ENCODE peak calls at places on chromosomes 7 and 10, in seven cellular contexts. One of them, this sample, is unnamed.

GRCh38 chr10:118118751-118119150 is 72.0 kb upstream of the RAB11FIP2 start:
- DNase-seq in psoas muscle: no peak
- DNase-seq in fibroblast of the conjunctiva: no peak
- DNase-seq in neural progenitor cell: no peak
- DNase-seq in astrocyte of the spinal cord: no peak
- DNase-seq in PC-9: no peak
- DNase-seq in sciatic nerve: no peak
- DNase-seq in this sample: no peak

GRCh38 chr7:44277391-44277790 is 48.0 kb downstream of the CAMK2B start:
- DNase-seq in astrocyte of the spinal cord: no peak
- DNase-seq in psoas muscle: peak
- DNase-seq in PC-9: no peak
- DNase-seq in neural progenitor cell: no peak
- DNase-seq in sciatic nerve: peak
- DNase-seq in fibroblast of the conjunctiva: no peak
- DNase-seq in this sample: no peak

GRCh38 chr10:28125701-28126100 is 126.8 kb upstream of the ODAD2 start:
- DNase-seq in sciatic nerve: no peak
- DNase-seq in psoas muscle: no peak
- DNase-seq in fibroblast of the conjunctiva: peak
- DNase-seq in PC-9: no peak
- DNase-seq in astrocyte of the spinal cord: peak
- DNase-seq in neural progenitor cell: no peak
- DNase-seq in this sample: peak

GRCh38 chr10:28089467-28089866 is 90.6 kb upstream of the ODAD2 start:
- DNase-seq in fibroblast of the conjunctiva: peak
- DNase-seq in astrocyte of the spinal cord: peak
- DNase-seq in PC-9: no peak
- DNase-seq in psoas muscle: no peak
- DNase-seq in sciatic nerve: no peak
- DNase-seq in neural progenitor cell: no peak
- DNase-seq in this sample: peak

GRCh38 chr10:63720072-63720537 is 198.9 kb downstream of the REEP3 start:
- DNase-seq in PC-9: peak
- DNase-seq in neural progenitor cell: peak
- DNase-seq in sciatic nerve: no peak
- DNase-seq in fibroblast of the conjunctiva: no peak
- DNase-seq in psoas muscle: no peak
- DNase-seq in astrocyte of the spinal cord: peak
- DNase-seq in this sample: no peak

GRCh38 chr7:157274991-157275427 is 61.8 kb upstream of the DNAJB6 start:
- DNase-seq in fibroblast of the conjunctiva: no peak
- DNase-seq in neural progenitor cell: no peak
- DNase-seq in sciatic nerve: peak
- DNase-seq in PC-9: no peak
- DNase-seq in astrocyte of the spinal cord: no peak
- DNase-seq in psoas muscle: no peak
- DNase-seq in this sample: no peak

GRCh38 chr7:121530251-121531174 is 134.4 kb upstream of the FAM3C start:
- DNase-seq in neural progenitor cell: no peak
- DNase-seq in fibroblast of the conjunctiva: no peak
- DNase-seq in sciatic nerve: no peak
- DNase-seq in PC-9: peak
- DNase-seq in astrocyte of the spinal cord: peak
- DNase-seq in psoas muscle: peak
- DNase-seq in this sample: peak

GRCh38 chr10:69973678-69974077 is 79.0 kb upstream of the MACROH2A2 start:
- DNase-seq in astrocyte of the spinal cord: no peak
- DNase-seq in psoas muscle: no peak
- DNase-seq in PC-9: no peak
- DNase-seq in sciatic nerve: no peak
- DNase-seq in fibroblast of the conjunctiva: no peak
- DNase-seq in neural progenitor cell: no peak
- DNase-seq in this sample: no peak

GRCh38 chr7:1611708-1612241 is 41.9 kb upstream of the PSMG3 start:
- DNase-seq in sciatic nerve: no peak
- DNase-seq in PC-9: peak
- DNase-seq in psoas muscle: no peak
- DNase-seq in astrocyte of the spinal cord: peak
- DNase-seq in neural progenitor cell: no peak
- DNase-seq in fibroblast of the conjunctiva: peak
- DNase-seq in this sample: peak

This sample was measured in AG09309.